ENCODE peak calls at places on chromosomes 12 and 14, in ten cellular contexts. Y is astrocyte of the spinal cord, E is cardiac fibroblast, T is heart right ventricle, D is prostate gland, B is dorsolateral prefrontal cortex, Q is right lobe of liver, M is tibial artery, I is mucosa of descending colon, O is choroid plexus epithelial cell. C is an unnamed sample.

GRCh38 chr12:45546545-45546944 is 183.0 kb upstream of the ARID2 start:
- DNase-seq in I (no peak), B (no peak), O (no peak), Q (no peak), M (no peak), Y (no peak), E (no peak), T (no peak), D (no peak), C (no peak)

GRCh38 chr12:69987453-69988102 is 162.6 kb downstream of the MYRFL start:
- DNase-seq in Q (no peak), I (no peak), B (no peak), E (peak), M (no peak), O (peak), T (no peak), D (peak), Y (peak), C (peak)

GRCh38 chr14:97442363-97442762 is 645.2 kb downstream of the VRK1 start:
- DNase-seq in B (no peak), E (no peak), O (no peak), Q (no peak), M (no peak), D (no peak), T (no peak), I (no peak), Y (no peak), C (no peak)

GRCh38 chr12:89156862-89157262 is 195.4 kb downstream of the DUSP6 start:
- DNase-seq in I (no peak), Q (no peak), Y (peak), D (no peak), O (peak), T (no peak), M (no peak), B (no peak), E (peak), C (peak)

GRCh38 chr12:27449893-27450534 is 3.5 kb downstream of the SMCO2 start:
- DNase-seq in I (no peak), M (no peak), E (no peak), D (no peak), O (no peak), B (no peak), T (no peak), Y (no peak), Q (no peak), C (no peak)

GRCh38 chr14:22847661-22848341 is 11.4 kb downstream of the MMP14 start:
- DNase-seq in Q (peak), M (no peak), I (no peak), B (no peak), O (peak), D (no peak), Y (peak), E (peak), T (no peak), C (peak)

GRCh38 chr12:82805812-82806497 is 119.2 kb downstream of the TMTC2 start:
- DNase-seq in M (no peak), E (peak), D (no peak), B (no peak), T (no peak), O (peak), Q (no peak), Y (no peak), I (no peak), C (no peak)

GRCh38 chr14:94461526-94462218 is 9.1 kb upstream of the SERPINA11 start:
- DNase-seq in Q (no peak), E (no peak), Y (no peak), O (no peak), M (no peak), I (no peak), T (no peak), B (no peak), D (no peak), C (no peak)

GRCh38 chr12:94416613-94417012 is 43.1 kb downstream of the CEP83 start:
- DNase-seq in B (no peak), E (no peak), Y (no peak), Q (no peak), M (no peak), O (no peak), I (no peak), T (no peak), D (no peak), C (no peak)

GRCh38 chr12:92649511-92650227 is 53.1 kb upstream of the PLEKHG7 start:
- DNase-seq in T (no peak), M (no peak), Q (no peak), B (peak), O (peak), E (peak), Y (peak), I (no peak), D (peak), C (peak)

GRCh38 chr14:93700928-93701327 is 87.4 kb downstream of the PRIMA1 start:
- DNase-seq in M (no peak), D (no peak), O (no peak), I (no peak), B (no peak), E (no peak), T (no peak), Q (no peak), Y (no peak), C (no peak)

GRCh38 chr12:12294215-12295005 is 27.6 kb upstream of the LRP6 start:
- DNase-seq in T (no peak), M (no peak), E (no peak), D (peak), B (no peak), O (peak), Y (peak), Q (peak), I (no peak), C (peak)

GRCh38 chr14:96287856-96288255 is 31.8 kb downstream of the BDKRB1 start:
- DNase-seq in Q (no peak), M (no peak), D (no peak), B (no peak), Y (no peak), E (no peak), O (no peak), I (no peak), T (no peak), C (no peak)

GRCh38 chr14:77039285-77040058 is 11.0 kb upstream of the IRF2BPL start:
- DNase-seq in I (no peak), Q (no peak), M (no peak), B (no peak), E (peak), Y (peak), D (no peak), O (peak), T (no peak), C (peak)

GRCh38 chr12:108833355-108833733 is 24.0 kb downstream of the SSH1 start:
- DNase-seq in I (no peak), D (peak), T (peak), B (no peak), O (peak), Y (peak), E (peak), M (no peak), Q (no peak), C (peak)

GRCh38 chr12:108832208-108832607 is 25.2 kb downstream of the SSH1 start:
- DNase-seq in Q (no peak), B (no peak), M (no peak), O (no peak), T (no peak), Y (peak), I (no peak), E (no peak), D (no peak), C (no peak)

GRCh38 chr12:108831309-108831991 is 25.9 kb downstream of the SSH1 start:
- DNase-seq in O (no peak), Y (no peak), I (no peak), T (no peak), B (no peak), D (no peak), Q (no peak), E (no peak), M (no peak), C (no peak)

GRCh38 chr12:108833757-108834472 is 23.5 kb downstream of the SSH1 start:
- DNase-seq in M (no peak), B (peak), Y (peak), D (no peak), Q (peak), E (peak), O (peak), I (no peak), T (peak), C (peak)

DNA sequence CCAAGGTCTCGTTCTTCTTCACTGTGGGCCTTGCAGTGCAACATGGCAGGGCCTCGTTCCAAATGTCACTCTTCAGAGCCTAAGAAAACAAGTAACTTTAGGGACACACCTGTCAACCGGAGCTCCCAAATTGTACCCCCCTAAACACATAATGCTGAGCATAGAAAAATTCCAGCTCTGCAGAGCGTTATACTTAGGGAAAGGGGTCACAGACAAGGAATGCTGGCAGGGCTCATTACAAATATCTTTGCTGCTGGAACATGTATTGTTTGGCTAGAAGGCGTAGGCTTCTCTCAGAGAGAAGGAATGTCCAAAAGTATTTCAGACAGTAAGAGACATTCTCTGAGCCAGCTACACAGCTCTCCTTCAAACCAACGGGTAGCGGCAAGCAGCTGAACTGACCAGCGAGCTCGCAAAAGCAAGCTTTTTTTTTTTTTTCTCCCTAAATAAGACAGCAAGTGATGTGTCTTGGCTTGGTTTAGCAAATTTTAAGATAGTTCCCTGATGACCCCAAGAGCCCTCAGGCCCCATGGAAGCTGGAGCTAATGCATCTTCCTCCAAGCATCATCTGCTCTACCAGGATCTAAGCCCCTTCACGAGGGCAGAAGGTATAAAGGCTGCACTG is 24.5 kb downstream of the SSH1 start:
- DNase-seq in M (no peak), E (peak), Q (no peak), Y (peak), I (no peak), B (no peak), D (peak), O (peak), T (no peak), C (peak)
- TF ChIP-seq CTCF in M (no peak), E (no peak), Q (no peak), Y (no peak), I (no peak), B (no peak), D (no peak), O (peak), T (no peak), C (no peak)

DNA sequence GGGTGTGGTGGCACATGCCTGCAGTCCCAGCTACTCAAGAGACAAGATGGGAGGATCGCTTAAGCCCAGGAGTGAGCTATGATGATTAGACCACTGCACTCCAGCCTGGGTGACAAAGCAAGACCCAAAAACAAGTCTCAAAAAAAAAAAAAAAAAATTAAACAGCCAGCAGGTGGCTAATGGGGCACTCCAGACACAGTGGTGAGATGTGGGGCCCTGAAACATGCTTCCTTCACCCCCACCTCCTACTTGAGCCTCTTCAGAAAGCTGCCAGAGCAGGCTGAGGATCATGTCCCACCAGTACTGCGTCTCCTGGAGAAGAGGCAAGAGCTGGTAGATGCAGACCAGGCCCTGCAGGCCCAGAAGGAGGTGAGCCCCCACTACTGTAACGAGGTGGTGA is 2.1 kb downstream of the CFAP73 start:
- DNase-seq in T (no peak), O (no peak), M (no peak), Q (no peak), E (no peak), D (no peak), Y (no peak), I (no peak), B (no peak), C (no peak)
- H3K4me3 ChIP-seq in T (no peak), O (no peak), M (no peak), Q (no peak), E (no peak), D (no peak), Y (no peak), I (no peak), B (no peak), C (no peak)

GRCh38 chr12:2358986-2359658 is 306.3 kb downstream of the CACNA1C start:
- DNase-seq in E (no peak), M (no peak), I (no peak), Y (peak), D (no peak), B (no peak), O (peak), T (no peak), Q (no peak), C (peak)
- TF ChIP-seq CTCF in E (no peak), M (no peak), I (no peak), Y (no peak), D (no peak), B (no peak), O (no peak), T (no peak), Q (no peak), C (peak)

GRCh38 chr12:96347130-96347699 is 53.0 kb downstream of the CDK17 start:
- DNase-seq in M (no peak), I (no peak), Q (no peak), O (no peak), D (no peak), Y (no peak), B (no peak), T (no peak), E (no peak), C (no peak)
- H3K4me3 ChIP-seq in M (peak), I (no peak), Q (peak), O (no peak), D (no peak), Y (no peak), B (peak), T (peak), E (peak), C (peak)

GRCh38 chr14:31543969-31544799 is 17.0 kb upstream of the NUBPL start:
- DNase-seq in I (no peak), D (no peak), M (no peak), T (no peak), Q (no peak), E (peak), B (no peak), Y (peak), O (peak), C (peak)
- TF ChIP-seq CTCF in I (no peak), D (no peak), M (no peak), T (peak), Q (peak), E (peak), B (peak), Y (peak), O (peak), C (peak)

GRCh38 chr14:65320661-65321308 is 91.7 kb upstream of the FUT8 start:
- DNase-seq in I (no peak), T (no peak), D (no peak), Q (no peak), B (no peak), M (no peak), Y (no peak), O (no peak), E (no peak), C (no peak)

GRCh38 chr14:65318636-65319506 is 93.7 kb upstream of the FUT8 start:
- DNase-seq in B (no peak), Q (no peak), Y (no peak), E (no peak), I (no peak), O (no peak), D (no peak), M (no peak), T (no peak), C (no peak)

DNA sequence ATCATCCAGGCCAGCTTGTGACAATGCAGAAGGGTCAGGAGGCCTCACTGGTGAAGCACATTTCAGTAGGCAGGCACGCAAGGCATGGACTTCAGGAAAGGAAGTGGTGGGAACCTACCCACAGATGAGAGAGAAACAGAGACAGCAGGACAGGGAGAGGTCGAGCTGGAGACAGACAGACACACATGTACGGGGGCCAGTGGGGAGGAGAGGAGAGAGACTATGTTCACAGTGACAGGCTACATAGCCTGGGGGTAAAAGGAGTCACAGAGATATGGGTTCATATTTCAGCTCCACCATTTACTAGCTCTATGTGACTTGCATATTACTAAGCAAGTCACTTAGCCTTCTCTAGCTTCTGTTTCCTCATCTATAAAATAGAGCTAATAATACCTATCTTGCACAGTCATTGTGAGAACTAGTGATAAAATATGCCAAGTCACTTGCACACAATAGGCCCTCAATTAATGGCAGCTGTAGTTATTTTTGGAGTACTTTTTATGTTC is 91.1 kb upstream of the FUT8 start:
- DNase-seq in Y (no peak), M (no peak), D (no peak), Q (no peak), B (no peak), E (no peak), T (no peak), O (no peak), I (no peak), C (no peak)
- H3K4me3 ChIP-seq in Y (no peak), M (no peak), D (no peak), Q (no peak), B (no peak), E (no peak), T (no peak), O (no peak), I (no peak), C (no peak)

DNA sequence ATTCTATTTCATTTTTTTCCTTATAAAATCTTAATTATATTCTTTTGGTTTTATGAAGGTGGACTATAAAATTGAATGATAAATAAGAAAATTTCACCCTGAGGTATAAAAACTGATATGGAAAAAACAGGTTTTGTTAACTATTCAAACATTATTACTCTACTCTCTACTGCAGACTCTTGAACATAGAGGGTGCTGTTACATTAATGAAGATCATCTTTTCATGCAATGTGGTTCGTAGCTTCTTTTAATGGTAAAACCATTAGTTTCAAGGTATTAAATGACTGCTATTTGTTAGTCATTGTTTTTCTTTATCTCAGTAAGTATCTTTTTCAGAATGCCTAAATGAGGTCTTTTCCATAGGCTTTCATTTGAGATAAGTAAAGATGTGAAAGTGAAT is 510.4 kb downstream of the SLC16A7 start:
- DNase-seq in M (no peak), O (peak), D (no peak), I (no peak), B (no peak), T (no peak), Q (no peak), Y (peak), E (peak), C (peak)
- TF ChIP-seq CTCF in M (no peak), O (peak), D (no peak), I (no peak), B (peak), T (no peak), Q (no peak), Y (peak), E (peak), C (peak)

DNA sequence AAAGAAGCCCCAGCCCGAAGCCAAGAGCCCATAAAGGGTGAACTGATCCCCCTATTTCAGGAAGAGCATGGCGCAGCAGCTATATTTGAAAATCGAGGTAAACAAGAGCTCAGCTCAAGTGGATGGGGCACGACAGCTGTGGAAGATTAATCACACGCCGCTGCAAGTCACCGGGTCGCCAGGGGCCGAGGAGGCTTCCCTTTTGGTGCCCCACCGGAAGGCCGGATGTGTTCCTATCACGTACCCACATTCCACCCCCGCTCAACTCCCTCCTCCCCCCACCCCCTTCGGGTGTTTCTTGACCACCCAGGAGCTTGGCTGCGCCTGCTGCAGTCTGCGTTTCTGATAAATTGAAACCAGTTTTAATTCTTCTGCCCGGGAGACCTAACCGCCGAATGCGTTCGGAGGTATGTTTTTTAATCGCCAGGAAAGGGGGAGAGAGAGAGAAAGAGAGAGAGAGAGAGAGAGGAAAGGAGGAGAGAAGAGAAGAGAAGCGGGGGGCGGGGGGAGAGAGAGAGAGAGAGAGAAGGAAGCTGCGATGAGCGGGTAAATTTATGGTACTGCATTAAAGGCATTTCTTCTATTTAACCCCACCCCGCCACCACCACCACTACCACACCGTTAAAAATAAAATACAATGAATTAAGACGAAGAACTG is 1.8 kb downstream of the SLC8A3 start:
- DNase-seq in B (no peak), Y (peak), Q (no peak), O (peak), E (peak), D (no peak), M (no peak), I (peak), T (peak), C (no peak)
- H3K4me3 ChIP-seq in B (peak), Y (peak), Q (no peak), O (peak), E (peak), D (peak), M (peak), I (no peak), T (peak), C (peak)

C was measured in fibroblast of villous mesenchyme.